ENCODE peak calls at places on chromosomes 1 and 21, in seven cellular contexts. Y, P, F, Q, X, A and G are unnamed samples.
A peak's percentile ranks its signal among the peaks of the same experiment; 100 is the strongest.

GRCh38 chr1:55418625-55419024 is 203.5 kb upstream of the USP24 start:
- DNase-seq in X (no peak), A (no peak), Q (no peak), Y (no peak), F (no peak), P (no peak), G (no peak)

GRCh38 chr1:155070721-155071556 is 7.4 kb downstream of the EFNA4 start:
- DNase-seq in Y (peak; percentile 61), X (peak; percentile 88), Q (peak; percentile 53), P (peak; percentile 72), A (peak; percentile 95), F (peak; percentile 91), G (no peak)

GRCh38 chr1:91080650-91081049 is 58.8 kb upstream of the ZNF644 start:
- DNase-seq in A (no peak), P (no peak), X (no peak), Y (no peak), F (no peak), Q (no peak), G (no peak)

GRCh38 chr1:199009447-199009846 is 370.6 kb downstream of the PTPRC start:
- DNase-seq in A (no peak), F (no peak), Q (no peak), Y (no peak), X (no peak), P (no peak), G (no peak)

GRCh38 chr1:235513495-235514366 is 9.5 kb upstream of the B3GALNT2 start:
- DNase-seq in A (peak; percentile 73), P (peak; percentile 69), Q (no peak), X (no peak), F (no peak), Y (peak; percentile 45), G (no peak)

GRCh38 chr21:33871171-33871570 is 44.4 kb downstream of the ATP5PO start:
- DNase-seq in P (no peak), F (no peak), Y (no peak), A (no peak), Q (no peak), X (no peak), G (no peak)

GRCh38 chr1:228015276-228016180 is 8.7 kb downstream of the WNT3A start:
- DNase-seq in P (no peak), Y (peak; percentile 37), F (peak; percentile 47), X (peak; percentile 37), Q (no peak), A (no peak), G (peak; percentile 1)

GRCh38 chr1:59142663-59143487 is 154.0 kb upstream of the FGGY start:
- DNase-seq in X (peak; percentile 72), Q (no peak), Y (peak; percentile 96), F (no peak), A (no peak), P (peak; percentile 72), G (peak; percentile 83)

GRCh38 chr1:56910441-56910985 is 55.3 kb downstream of the C8B start:
- DNase-seq in A (no peak), X (no peak), Q (no peak), Y (no peak), F (no peak), P (peak; percentile 96), G (no peak)

GRCh38 chr1:108814343-108815125 is 42.4 kb downstream of the AKNAD1 start:
- DNase-seq in A (no peak), F (no peak), X (no peak), Q (no peak), P (no peak), Y (peak; percentile 65), G (no peak)

GRCh38 chr1:91440845-91441244 is 36.2 kb upstream of the HFM1 start:
- DNase-seq in Y (no peak), Q (no peak), X (no peak), P (peak; percentile 3), A (no peak), F (no peak), G (no peak)

GRCh38 chr1:212207822-212208520 is 77.2 kb upstream of the PPP2R5A start:
- DNase-seq in A (no peak), Q (no peak), F (no peak), Y (no peak), P (no peak), X (no peak), G (no peak)

GRCh38 chr1:32963746-32964460 is 706 bp downstream of the RNF19B start:
- DNase-seq in P (no peak), A (peak; percentile 83), X (peak; percentile 82), Q (no peak), F (peak; percentile 86), Y (peak; percentile 31), G (no peak)

GRCh38 chr21:45532826-45533730 is 9.2 kb downstream of the SLC19A1 start:
- DNase-seq in A (no peak), Q (no peak), F (peak; percentile 62), P (no peak), Y (no peak), X (peak; percentile 63), G (no peak)

GRCh38 chr1:23177438-23178380 is 9.1 kb upstream of the LUZP1 start:
- DNase-seq in P (peak; percentile 25), A (peak; percentile 91), Y (peak; percentile 72), Q (peak; percentile 21), F (peak; percentile 86), X (peak; percentile 85), G (no peak)

GRCh38 chr1:240306673-240307072 is 215.0 kb downstream of the FMN2 start:
- DNase-seq in Q (no peak), F (no peak), X (no peak), Y (peak; percentile 87), A (no peak), P (no peak), G (no peak)

GRCh38 chr21:29187939-29188338 is 57.5 kb downstream of the MAP3K7CL start:
- DNase-seq in X (no peak), Q (no peak), Y (peak; percentile 95), P (peak; percentile 66), F (no peak), A (no peak), G (peak; percentile 72)

GRCh38 chr1:161763522-161764098 is 2.5 kb upstream of the ATF6 start:
- DNase-seq in A (peak; percentile 37), P (peak; percentile 46), X (no peak), Q (no peak), F (no peak), Y (no peak), G (no peak)

GRCh38 chr1:111867868-111868440 is 112.3 kb downstream of the DDX20 start:
- DNase-seq in Q (no peak), A (no peak), P (no peak), F (no peak), X (no peak), Y (no peak), G (no peak)

GRCh38 chr21:43824250-43824882 is 35.0 kb downstream of the RRP1 start:
- DNase-seq in P (no peak), Q (no peak), A (no peak), X (no peak), F (no peak), Y (peak; percentile 45), G (no peak)

GRCh38 chr1:159012495-159012894 is 2.8 kb downstream of the IFI16 start:
- DNase-seq in Q (no peak), P (no peak), X (no peak), A (peak; percentile 69), Y (peak; percentile 22), F (no peak), G (no peak)

GRCh38 chr1:8540971-8541370 is 223.1 kb downstream of the SLC45A1 start:
- DNase-seq in Q (no peak), A (no peak), X (no peak), Y (peak; percentile 28), P (no peak), F (no peak), G (no peak)

GRCh38 chr1:28380394-28380793 is 10.9 kb downstream of the PHACTR4 start:
- DNase-seq in X (no peak), Y (no peak), A (no peak), P (no peak), F (no peak), Q (no peak), G (no peak)

GRCh38 chr1:1440262-1440772 is 4.8 kb downstream of the VWA1 start:
- DNase-seq in Y (no peak), A (no peak), P (no peak), X (no peak), Q (no peak), F (no peak), G (no peak)

GRCh38 chr1:56517404-56518130 is 61.8 kb downstream of the PLPP3 start:
- DNase-seq in Q (no peak), P (no peak), X (no peak), F (no peak), A (no peak), Y (no peak), G (no peak)

GRCh38 chr1:187383366-187383765 is 554.6 kb downstream of the PLA2G4A start:
- DNase-seq in Y (no peak), X (no peak), P (peak; percentile 7), Q (no peak), A (peak; percentile 30), F (no peak), G (no peak)

DNA sequence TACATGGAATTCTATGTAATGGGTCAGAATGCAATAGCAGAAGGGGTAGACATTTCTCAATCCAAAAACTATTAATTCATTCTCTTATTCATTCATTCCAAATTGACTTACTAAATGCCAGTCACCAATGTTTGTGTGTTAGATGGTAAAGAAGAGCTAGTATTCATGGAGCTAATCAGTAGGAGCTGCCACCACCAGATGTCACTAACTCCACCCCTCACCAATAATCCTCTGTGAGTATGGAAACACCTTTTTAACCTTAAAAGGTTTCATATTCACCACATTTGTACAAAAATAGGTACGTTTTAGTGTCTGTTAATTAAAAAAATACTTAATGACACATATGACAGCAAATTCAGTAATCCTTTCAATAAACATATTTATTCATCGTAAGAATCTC is 131.8 kb upstream of the PKN2 start:
- DNase-seq in A (no peak), F (no peak), P (no peak), Q (no peak), Y (no peak), X (no peak), G (no peak)
- TF ChIP-seq CTCF in A (peak; percentile 29), F (no peak), P (no peak), Q (no peak), Y (no peak), X (no peak), G (no peak)

GRCh38 chr1:78143673-78144072 is 97.9 kb downstream of the GIPC2 start:
- DNase-seq in X (no peak), P (peak; percentile 27), F (no peak), Y (no peak), Q (no peak), A (no peak), G (no peak)
- H3K4me3 ChIP-seq in X (no peak overlapping the region), P (no peak overlapping the region), F (peak overlapping the region; percentile 28), Y (no peak overlapping the region), Q (no peak overlapping the region), A (no peak overlapping the region), G (no peak overlapping the region)

GRCh38 chr1:201870397-201870796 is 18.3 kb upstream of the SHISA4 start:
- DNase-seq in X (no peak), A (no peak), Y (peak; percentile 89), P (no peak), F (no peak), Q (no peak), G (no peak)

GRCh38 chr1:201876148-201876547 is 12.6 kb upstream of the SHISA4 start:
- DNase-seq in Y (no peak), P (no peak), X (no peak), A (no peak), F (no peak), Q (no peak), G (no peak)

GRCh38 chr1:201877877-201878339 is 10.8 kb upstream of the SHISA4 start:
- DNase-seq in F (no peak), A (peak; percentile 60), X (peak; percentile 76), Q (no peak), P (peak; percentile 40), Y (peak; percentile 29), G (no peak)

GRCh38 chr1:201874672-201875071 is 14.0 kb upstream of the SHISA4 start:
- DNase-seq in P (no peak), X (no peak), A (no peak), Y (no peak), Q (no peak), F (no peak), G (no peak)
- H3K36me3 ChIP-seq in P (peaks cover 26% of the 10 kb centered on the region), X (peaks cover 57% of the 10 kb centered on the region), A (peaks cover 4% of the 10 kb centered on the region), Y (peaks cover 44% of the 10 kb centered on the region), Q (peaks cover 38% of the 10 kb centered on the region), F (peaks cover 67% of the 10 kb centered on the region), G (peaks cover 19% of the 10 kb centered on the region)

GRCh38 chr1:41645062-41645461 is 160.6 kb upstream of the EDN2 start:
- DNase-seq in F (peak; percentile 17), Y (no peak), Q (no peak), P (no peak), X (peak; percentile 22), A (no peak), G (no peak)
- TF ChIP-seq CTCF in F (no peak), Y (no peak), Q (no peak), P (no peak), X (no peak), A (no peak), G (no peak)